ENCODE peak calls at places on chromosomes 3 and 15, in five cellular contexts. R, O, P, L and I are unnamed samples.

GRCh38 chr3:111610612-111611054 is 15.5 kb upstream of the ZBED2 start:
- DNase-seq in O (no peak), P (no peak), L (no peak), R (peak; percentile 41), I (no peak)

GRCh38 chr3:160851629-160852210 is 95.7 kb downstream of the PPM1L start:
- DNase-seq in L (no peak), R (no peak), O (no peak), P (no peak), I (no peak)

GRCh38 chr3:1082024-1082633 is 10.7 kb upstream of the CNTN6 start:
- DNase-seq in P (no peak), L (no peak), O (peak; percentile 71), R (peak; percentile 52), I (no peak)

GRCh38 chr15:63946524-63947065 is 99.7 kb downstream of the DAPK2 start:
- DNase-seq in L (no peak), O (no peak), R (no peak), P (no peak), I (no peak)

GRCh38 chr3:165211749-165212148 is 15.6 kb upstream of the SLITRK3 start:
- DNase-seq in L (no peak), P (no peak), O (no peak), R (no peak), I (no peak)

GRCh38 chr15:39579487-39580116 is 1.3 kb upstream of the THBS1 start:
- DNase-seq in R (peak; percentile 95), L (no peak), P (peak; percentile 75), O (peak; percentile 94), I (peak; percentile 88)

GRCh38 chr3:154349223-154349622 is 24.9 kb upstream of the DHX36 start:
- DNase-seq in P (no peak), R (no peak), O (no peak), L (no peak), I (no peak)

GRCh38 chr15:38894260-38894948 is 329.8 kb upstream of the RASGRP1 start:
- DNase-seq in L (no peak), O (peak; percentile 88), R (peak; percentile 99), P (peak; percentile 99), I (peak; percentile 89)

GRCh38 chr3:103381286-103381685 is 946.5 kb downstream of the ZPLD1 start:
- DNase-seq in L (no peak), P (no peak), O (no peak), R (no peak), I (no peak)

GRCh38 chr15:96337354-96337990 is 7.0 kb downstream of the NR2F2 start:
- DNase-seq in R (peak; percentile 31), L (no peak), O (peak; percentile 13), P (no peak), I (no peak)

GRCh38 chr3:191688756-191689433 is 227.9 kb downstream of the PYDC2 start:
- DNase-seq in O (no peak), P (no peak), R (no peak), L (no peak), I (no peak)

GRCh38 chr15:74050127-74050526 is 32.2 kb downstream of the GOLGA6A start:
- DNase-seq in P (no peak), R (no peak), L (no peak), O (no peak), I (no peak)

GRCh38 chr15:90143176-90143655 is 40.9 kb upstream of the IDH2 start:
- DNase-seq in R (peak; percentile 34), L (peak; percentile 89), O (peak; percentile 57), P (no peak), I (peak; percentile 12)

GRCh38 chr3:160684368-160684740 is 7.4 kb downstream of the ARL14 start:
- DNase-seq in O (no peak), R (no peak), L (no peak), P (no peak), I (no peak)

GRCh38 chr15:29135266-29135665 is 134.4 kb downstream of the NSMCE3 start:
- DNase-seq in R (no peak), L (no peak), O (no peak), P (no peak), I (peak; percentile 81)

GRCh38 chr3:112092439-112093179 is 6.4 kb downstream of the C3orf52 start:
- DNase-seq in R (peak; percentile 71), L (no peak), P (peak; percentile 79), O (peak; percentile 59), I (no peak)

GRCh38 chr3:11200679-11200952 is 46.3 kb downstream of the HRH1 start:
- DNase-seq in R (peak; percentile 70), L (no peak), O (peak; percentile 46), P (no peak), I (no peak)

GRCh38 chr3:111936967-111937366 is 41.9 kb upstream of the ABHD10 start:
- DNase-seq in L (no peak), R (peak; percentile 63), O (peak; percentile 57), P (no peak), I (peak; percentile 38)

GRCh38 chr3:160928183-160928718 is 172.2 kb downstream of the PPM1L start:
- DNase-seq in O (peak; percentile 13), P (no peak), L (no peak), R (no peak), I (no peak)

GRCh38 chr15:86398986-86399677 is 319.5 kb downstream of the AGBL1 start:
- DNase-seq in O (no peak), L (no peak), P (no peak), R (no peak), I (no peak)

GRCh38 chr3:127042634-127043033 is 59.7 kb downstream of the PLXNA1 start:
- DNase-seq in L (peak; percentile 71), P (no peak), R (no peak), O (no peak), I (no peak)

GRCh38 chr3:127524300-127524896 is 66.1 kb downstream of the TPRA1 start:
- DNase-seq in O (no peak), R (no peak), L (no peak), P (no peak), I (no peak)

GRCh38 chr3:127799476-127800222 is 22.7 kb downstream of the MGLL start:
- DNase-seq in R (peak; percentile 96), L (peak; percentile 2), P (no peak), O (peak; percentile 87), I (peak; percentile 95)

GRCh38 chr3:46733026-46733800 is 15.5 kb upstream of the PRSS50 start:
- DNase-seq in R (no peak), L (peak; percentile 32), P (no peak), O (peak; percentile 26), I (peak; percentile 26)

GRCh38 chr15:66766282-66767228 is 64.5 kb downstream of the SMAD6 start:
- DNase-seq in L (no peak), R (peak; percentile 78), P (no peak), O (peak; percentile 60), I (peak; percentile 72)
- H3K4me3 ChIP-seq in L (no peak overlapping the region), R (no peak overlapping the region), P (peak overlapping the region; percentile 23), O (no peak overlapping the region), I (no peak overlapping the region)

GRCh38 chr15:82849556-82850241 is 40.3 kb downstream of the WHAMM start:
- DNase-seq in O (peak; percentile 91), P (no peak), L (peak; percentile 85), R (peak; percentile 81), I (peak; percentile 68)
- H3K4me3 ChIP-seq in O (peak overlapping the region; percentile 41), P (no peak overlapping the region), L (no peak overlapping the region), R (no peak overlapping the region), I (no peak overlapping the region)

DNA sequence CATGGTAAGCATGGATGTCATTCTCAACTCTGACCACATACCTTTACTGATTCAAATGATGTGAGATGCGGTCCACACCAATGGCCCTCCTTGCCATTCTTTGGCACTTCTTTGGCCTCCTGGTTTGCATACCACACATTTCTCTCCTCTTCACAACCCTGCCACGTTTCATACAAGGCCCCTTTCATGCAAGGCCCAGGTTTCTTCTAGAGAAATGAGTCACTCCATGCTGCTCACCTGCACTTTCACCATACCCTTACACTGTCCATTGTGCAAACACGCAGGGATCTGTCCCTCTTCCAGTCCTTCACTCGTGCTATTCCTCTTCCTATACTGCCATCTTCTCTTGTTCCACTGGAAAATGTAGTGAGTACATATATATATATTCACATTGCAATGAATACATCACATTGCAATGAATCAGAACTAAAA is 24.4 kb upstream of the SLC24A5 start:
- DNase-seq in P (no peak), L (no peak), R (peak; percentile 6), O (no peak), I (no peak)
- H3K4me3 ChIP-seq in P (no peak overlapping the region), L (no peak overlapping the region), R (no peak overlapping the region), O (no peak overlapping the region), I (no peak overlapping the region)

GRCh38 chr3:195512798-195513345 is 30.3 kb downstream of the PPP1R2 start:
- DNase-seq in O (no peak), L (no peak), R (peak; percentile 1), P (no peak), I (no peak)

GRCh38 chr3:195517030-195517429 is 26.1 kb downstream of the PPP1R2 start:
- DNase-seq in O (no peak), P (no peak), R (no peak), L (no peak), I (no peak)

GRCh38 chr3:195508185-195508584 is 34.9 kb downstream of the PPP1R2 start:
- DNase-seq in L (no peak), P (no peak), O (no peak), R (no peak), I (no peak)

GRCh38 chr3:195511136-195511535 is 32.0 kb downstream of the PPP1R2 start:
- DNase-seq in R (no peak), O (no peak), P (no peak), L (peak; percentile 39), I (no peak)
- H3K4me3 ChIP-seq in R (no peak overlapping the region), O (no peak overlapping the region), P (no peak overlapping the region), L (no peak overlapping the region), I (no peak overlapping the region)